ENCODE peak calls at places on chromosomes 16 and 17, in six cellular contexts. One of them, this sample, is unnamed. For H3K4me1, the result is how much of the 10 kb centered on the place peaks cover.

GRCh38 chr16:19909750-19910322 is 25.2 kb upstream of the GPRC5B start:
- DNase-seq in stomach: no peak
- DNase-seq in HCT116: no peak
- DNase-seq in breast epithelium: no peak
- DNase-seq in spleen: no peak
- DNase-seq in prostate gland: no peak
- DNase-seq in this sample: no peak

GRCh38 chr17:7885357-7886226 is 3.0 kb upstream of the CHD3 start:
- DNase-seq in stomach: peak
- DNase-seq in HCT116: no peak
- DNase-seq in breast epithelium: peak
- DNase-seq in spleen: peak
- DNase-seq in prostate gland: peak
- DNase-seq in this sample: peak

GRCh38 chr17:36825956-36826350 is 111.3 kb upstream of the LHX1 start:
- DNase-seq in stomach: no peak
- DNase-seq in HCT116: no peak
- DNase-seq in breast epithelium: no peak
- DNase-seq in spleen: no peak
- DNase-seq in prostate gland: no peak
- DNase-seq in this sample: no peak

GRCh38 chr17:68821860-68822693 is 133.1 kb downstream of the ABCA8 start:
- DNase-seq in stomach: no peak
- DNase-seq in HCT116: peak
- DNase-seq in breast epithelium: no peak
- DNase-seq in spleen: no peak
- DNase-seq in prostate gland: no peak
- DNase-seq in this sample: no peak

GRCh38 chr17:68533887-68534700 is 21.9 kb downstream of the PRKAR1A start:
- DNase-seq in stomach: no peak
- DNase-seq in HCT116: no peak
- DNase-seq in breast epithelium: no peak
- DNase-seq in spleen: no peak
- DNase-seq in prostate gland: no peak
- DNase-seq in this sample: no peak

GRCh38 chr16:83781-84615 is 6.0 kb downstream of the MPG start:
- DNase-seq in stomach: no peak
- DNase-seq in HCT116: no peak
- DNase-seq in breast epithelium: no peak
- DNase-seq in spleen: no peak
- DNase-seq in prostate gland: no peak
- DNase-seq in this sample: no peak

GRCh38 chr17:15091825-15092224 is 173.3 kb downstream of the PMP22 start:
- DNase-seq in stomach: no peak
- DNase-seq in HCT116: peak
- DNase-seq in breast epithelium: no peak
- DNase-seq in spleen: no peak
- DNase-seq in prostate gland: no peak
- DNase-seq in this sample: no peak

GRCh38 chr16:84600343-84601229 is 17.3 kb downstream of the COTL1 start:
- DNase-seq in stomach: no peak
- DNase-seq in HCT116: no peak
- DNase-seq in breast epithelium: no peak
- DNase-seq in spleen: no peak
- DNase-seq in prostate gland: no peak
- DNase-seq in this sample: no peak

GRCh38 chr17:72407336-72408121 is 286.7 kb downstream of the SOX9 start:
- DNase-seq in stomach: peak
- DNase-seq in HCT116: peak
- DNase-seq in breast epithelium: peak
- DNase-seq in spleen: no peak
- DNase-seq in prostate gland: peak
- DNase-seq in this sample: no peak

DNA sequence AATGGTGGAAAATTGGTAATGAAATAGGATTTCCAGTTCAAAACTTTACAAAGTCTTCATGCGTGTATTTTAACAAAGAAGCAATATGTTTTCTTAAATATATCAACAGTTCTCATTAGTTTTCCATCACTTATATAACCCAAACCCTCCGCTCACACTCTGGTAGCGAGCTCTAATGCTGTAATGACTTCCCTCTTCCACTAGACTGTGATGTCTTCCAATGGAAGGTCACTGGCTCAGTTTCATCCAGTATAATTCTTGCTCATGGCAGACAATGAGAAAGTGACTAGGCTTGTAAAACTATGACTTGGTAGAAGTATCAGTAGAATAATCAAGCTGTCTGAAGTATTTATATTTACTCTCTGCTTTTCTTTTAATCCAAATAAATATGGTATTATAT is 32.8 kb downstream of the NETO2 start:
- DNase-seq in stomach: no peak
- DNase-seq in HCT116: no peak
- DNase-seq in breast epithelium: no peak
- DNase-seq in spleen: no peak
- DNase-seq in prostate gland: no peak
- DNase-seq in this sample: no peak
- TF ChIP-seq CTCF in stomach: no peak
- TF ChIP-seq CTCF in HCT116: peak
- TF ChIP-seq CTCF in breast epithelium: no peak
- TF ChIP-seq CTCF in spleen: no peak
- TF ChIP-seq CTCF in prostate gland: no peak
- TF ChIP-seq CTCF in this sample: no peak

DNA sequence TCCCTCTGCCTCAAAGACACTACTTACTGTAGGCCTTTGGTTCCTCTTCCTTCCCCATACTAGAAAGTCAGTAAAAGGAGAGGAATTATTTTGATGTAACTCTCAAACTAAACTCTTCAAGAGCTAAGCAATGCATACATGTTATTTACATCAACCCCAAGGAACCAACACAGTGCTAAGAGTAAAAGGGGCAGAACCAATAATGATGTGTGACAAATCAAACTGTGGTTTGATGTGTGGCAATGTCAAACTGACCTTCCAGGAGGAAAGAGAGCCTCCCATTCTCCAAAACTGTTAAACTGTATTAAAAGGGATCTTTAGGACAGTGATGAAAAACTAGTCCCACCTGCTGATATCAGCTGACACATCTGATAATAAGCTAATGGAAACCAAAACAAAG is 15.7 kb downstream of the NDUFAB1 start:
- DNase-seq in stomach: no peak
- DNase-seq in HCT116: no peak
- DNase-seq in breast epithelium: no peak
- DNase-seq in spleen: no peak
- DNase-seq in prostate gland: no peak
- DNase-seq in this sample: no peak
- H3K4me1 ChIP-seq in stomach: under half
- H3K4me1 ChIP-seq in HCT116: under half
- H3K4me1 ChIP-seq in breast epithelium: under half
- H3K4me1 ChIP-seq in spleen: under half
- H3K4me1 ChIP-seq in prostate gland: under half
- H3K4me1 ChIP-seq in this sample: under half

GRCh38 chr17:10729334-10730193 is at the start of gene TMEM220:
- DNase-seq in stomach: peak
- DNase-seq in HCT116: no peak
- DNase-seq in breast epithelium: peak
- DNase-seq in spleen: peak
- DNase-seq in prostate gland: peak
- DNase-seq in this sample: peak
- TF ChIP-seq POLR2AphosphoS5 in stomach: peak
- TF ChIP-seq POLR2AphosphoS5 in HCT116: no peak
- TF ChIP-seq POLR2AphosphoS5 in breast epithelium: peak
- TF ChIP-seq POLR2AphosphoS5 in spleen: peak
- TF ChIP-seq POLR2AphosphoS5 in prostate gland: peak
- TF ChIP-seq POLR2AphosphoS5 in this sample: no peak

GRCh38 chr17:80284631-80285030 is 24.0 kb downstream of the RNF213 start:
- DNase-seq in stomach: no peak
- DNase-seq in HCT116: no peak
- DNase-seq in breast epithelium: no peak
- DNase-seq in spleen: no peak
- DNase-seq in prostate gland: no peak
- DNase-seq in this sample: no peak
- TF ChIP-seq CTCF in stomach: no peak
- TF ChIP-seq CTCF in HCT116: peak
- TF ChIP-seq CTCF in breast epithelium: no peak
- TF ChIP-seq CTCF in spleen: no peak
- TF ChIP-seq CTCF in prostate gland: no peak
- TF ChIP-seq CTCF in this sample: no peak

DNA sequence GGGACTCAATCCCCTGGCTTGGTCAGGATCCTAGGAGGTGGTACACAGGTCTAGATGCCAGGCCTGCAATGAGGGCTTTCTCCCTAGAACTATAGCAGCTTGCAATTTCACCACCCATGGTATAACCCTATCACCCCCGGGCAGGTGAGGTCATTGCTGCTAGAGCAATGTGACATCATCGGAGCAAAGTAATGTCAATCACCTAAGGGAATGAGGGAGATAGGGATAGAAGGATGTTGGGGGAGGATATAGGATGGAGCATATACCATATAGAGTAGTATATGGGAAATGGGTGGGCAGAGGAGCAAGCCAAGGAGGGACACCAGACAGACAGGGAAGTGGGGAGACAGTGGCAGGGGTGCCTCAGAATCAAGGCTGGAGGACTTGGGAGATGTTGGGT is 3.3 kb downstream of the KCNH4 start:
- DNase-seq in stomach: no peak
- DNase-seq in HCT116: no peak
- DNase-seq in breast epithelium: no peak
- DNase-seq in spleen: no peak
- DNase-seq in prostate gland: no peak
- DNase-seq in this sample: no peak
- H3K4me1 ChIP-seq in stomach: under half
- H3K4me1 ChIP-seq in HCT116: under half
- H3K4me1 ChIP-seq in breast epithelium: under half
- H3K4me1 ChIP-seq in spleen: under half
- H3K4me1 ChIP-seq in prostate gland: under half
- H3K4me1 ChIP-seq in this sample: under half

DNA sequence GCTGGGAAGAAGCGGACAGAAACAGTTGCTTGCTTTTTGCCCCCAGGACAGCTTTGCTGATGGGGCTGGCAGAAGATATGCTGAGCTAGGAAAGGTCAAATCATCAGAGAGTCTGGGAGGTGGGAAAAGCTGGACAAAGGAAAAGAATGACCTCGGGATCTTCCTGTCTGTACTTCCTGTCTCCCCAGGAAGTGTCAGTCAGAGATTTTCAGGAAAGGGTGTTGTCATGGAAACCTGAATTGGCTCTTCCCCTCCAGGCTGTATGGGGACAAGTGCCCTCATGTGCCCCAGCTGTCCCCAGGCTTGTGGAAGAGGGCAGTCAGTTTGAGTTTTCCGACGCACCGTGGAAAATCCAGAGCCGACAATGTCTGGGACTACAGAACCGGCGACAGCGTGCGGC is 122.7 kb upstream of the ZFHX3 start:
- DNase-seq in stomach: no peak
- DNase-seq in HCT116: no peak
- DNase-seq in breast epithelium: no peak
- DNase-seq in spleen: no peak
- DNase-seq in prostate gland: no peak
- DNase-seq in this sample: peak
- TF ChIP-seq POLR2AphosphoS5 in stomach: peak
- TF ChIP-seq POLR2AphosphoS5 in HCT116: no peak
- TF ChIP-seq POLR2AphosphoS5 in breast epithelium: no peak
- TF ChIP-seq POLR2AphosphoS5 in spleen: no peak
- TF ChIP-seq POLR2AphosphoS5 in prostate gland: no peak
- TF ChIP-seq POLR2AphosphoS5 in this sample: no peak